ENCODE peak calls at places on chromosome 20, in six cellular contexts. One of them, this sample, is unnamed.

GRCh38 chr20:50095476-50096078 is 17.4 kb downstream of the UBE2V1 start:
- DNase-seq in effector CD4-positive, alpha-beta T cell: no peak
- DNase-seq in stromal cell of bone marrow: no peak
- DNase-seq in germinal center: no peak
- DNase-seq in ureter: peak; percentile 28
- DNase-seq in stimulated activated CD4-positive, alpha-beta T cell treated with anti-CD3 and anti-CD28 coated beads, Interleukin-2, amount 100 ng/mL, for 24 hours: no peak
- DNase-seq in this sample: no peak

GRCh38 chr20:21640556-21640955 is 64.9 kb upstream of the PAX1 start:
- DNase-seq in ureter: no peak
- DNase-seq in stimulated activated CD4-positive, alpha-beta T cell treated with anti-CD3 and anti-CD28 coated beads, Interleukin-2, amount 100 ng/mL, for 24 hours: peak; percentile 5
- DNase-seq in stromal cell of bone marrow: no peak
- DNase-seq in effector CD4-positive, alpha-beta T cell: no peak
- DNase-seq in germinal center: no peak
- DNase-seq in this sample: no peak

GRCh38 chr20:41475507-41475906 is 108.9 kb upstream of the EMILIN3 start:
- DNase-seq in effector CD4-positive, alpha-beta T cell: no peak
- DNase-seq in ureter: no peak
- DNase-seq in germinal center: no peak
- DNase-seq in stromal cell of bone marrow: no peak
- DNase-seq in stimulated activated CD4-positive, alpha-beta T cell treated with anti-CD3 and anti-CD28 coated beads, Interleukin-2, amount 100 ng/mL, for 24 hours: no peak
- DNase-seq in this sample: no peak

GRCh38 chr20:25532015-25532751 is 53.1 kb downstream of the NINL start:
- DNase-seq in ureter: no peak
- DNase-seq in germinal center: no peak
- DNase-seq in stromal cell of bone marrow: no peak
- DNase-seq in stimulated activated CD4-positive, alpha-beta T cell treated with anti-CD3 and anti-CD28 coated beads, Interleukin-2, amount 100 ng/mL, for 24 hours: no peak
- DNase-seq in effector CD4-positive, alpha-beta T cell: no peak
- DNase-seq in this sample: no peak

GRCh38 chr20:37542281-37542680 is 14.6 kb upstream of the BLCAP start:
- DNase-seq in ureter: no peak
- DNase-seq in germinal center: no peak
- DNase-seq in stromal cell of bone marrow: no peak
- DNase-seq in stimulated activated CD4-positive, alpha-beta T cell treated with anti-CD3 and anti-CD28 coated beads, Interleukin-2, amount 100 ng/mL, for 24 hours: no peak
- DNase-seq in effector CD4-positive, alpha-beta T cell: no peak
- DNase-seq in this sample: no peak

GRCh38 chr20:10074513-10074912 is 39.7 kb downstream of the ANKEF1 start:
- DNase-seq in germinal center: no peak
- DNase-seq in ureter: no peak
- DNase-seq in effector CD4-positive, alpha-beta T cell: no peak
- DNase-seq in stimulated activated CD4-positive, alpha-beta T cell treated with anti-CD3 and anti-CD28 coated beads, Interleukin-2, amount 100 ng/mL, for 24 hours: no peak
- DNase-seq in stromal cell of bone marrow: peak; percentile 87
- DNase-seq in this sample: no peak

GRCh38 chr20:43538855-43539700 is 19.7 kb upstream of the SGK2 start:
- DNase-seq in ureter: no peak
- DNase-seq in stromal cell of bone marrow: no peak
- DNase-seq in stimulated activated CD4-positive, alpha-beta T cell treated with anti-CD3 and anti-CD28 coated beads, Interleukin-2, amount 100 ng/mL, for 24 hours: no peak
- DNase-seq in germinal center: no peak
- DNase-seq in effector CD4-positive, alpha-beta T cell: no peak
- DNase-seq in this sample: no peak

GRCh38 chr20:584375-585301 is 25.5 kb downstream of the TCF15 start:
- DNase-seq in stromal cell of bone marrow: no peak
- DNase-seq in germinal center: no peak
- DNase-seq in stimulated activated CD4-positive, alpha-beta T cell treated with anti-CD3 and anti-CD28 coated beads, Interleukin-2, amount 100 ng/mL, for 24 hours: no peak
- DNase-seq in effector CD4-positive, alpha-beta T cell: no peak
- DNase-seq in ureter: no peak
- DNase-seq in this sample: no peak

GRCh38 chr20:17083738-17084137 is 143.1 kb upstream of the PCSK2 start:
- DNase-seq in germinal center: no peak
- DNase-seq in stromal cell of bone marrow: no peak
- DNase-seq in ureter: no peak
- DNase-seq in stimulated activated CD4-positive, alpha-beta T cell treated with anti-CD3 and anti-CD28 coated beads, Interleukin-2, amount 100 ng/mL, for 24 hours: no peak
- DNase-seq in effector CD4-positive, alpha-beta T cell: no peak
- DNase-seq in this sample: no peak

GRCh38 chr20:11569163-11569562 is 348.5 kb upstream of the BTBD3 start:
- DNase-seq in effector CD4-positive, alpha-beta T cell: no peak
- DNase-seq in stimulated activated CD4-positive, alpha-beta T cell treated with anti-CD3 and anti-CD28 coated beads, Interleukin-2, amount 100 ng/mL, for 24 hours: no peak
- DNase-seq in stromal cell of bone marrow: no peak
- DNase-seq in germinal center: no peak
- DNase-seq in ureter: no peak
- DNase-seq in this sample: no peak